ENCODE peak calls at places on chromosome 21, in nine cellular contexts. X is hepatocyte; N is NT2/D1; Z is KG1; A is HT-29; Q is breast epithelium; C is heart left ventricle; S is activated CD8-positive, alpha-beta memory T cell treated with anti-CD3 and anti-CD28 coated beads, Interleukin-2, amount 50 U/mL, for 48 hours; B is RWPE1. V is an unnamed sample.

GRCh38 chr21:21111309-21111920 is 113.2 kb downstream of the NCAM2 start:
- DNase-seq in Q (no peak), B (no peak), S (no peak), N (no peak), X (no peak), C (no peak), A (no peak), Z (no peak), V (no peak)

GRCh38 chr21:16580661-16581060 is 850.9 kb downstream of the USP25 start:
- DNase-seq in A (no peak), S (no peak), Z (no peak), Q (no peak), X (no peak), B (no peak), C (no peak), N (no peak), V (no peak)

GRCh38 chr21:42747267-42747701 is 93.9 kb downstream of the PDE9A start:
- DNase-seq in A (no peak), N (peak; percentile 22), C (no peak), Z (no peak), B (no peak), S (no peak), Q (no peak), X (no peak), V (no peak)

GRCh38 chr21:23534833-23535232 is 2072.4 kb downstream of the MRPL39 start:
- DNase-seq in Z (no peak), B (no peak), X (no peak), S (no peak), Q (no peak), A (no peak), N (no peak), C (no peak), V (no peak)

GRCh38 chr21:26449161-26449560 is 123.9 kb downstream of the CYYR1 start:
- DNase-seq in S (no peak), C (no peak), Z (no peak), N (no peak), A (no peak), Q (no peak), B (peak; percentile 56), X (peak; percentile 11), V (no peak)

GRCh38 chr21:42080788-42081083 is 9.6 kb downstream of the UMODL1 start:
- DNase-seq in N (no peak), S (no peak), C (no peak), Q (no peak), B (peak; percentile 22), Z (no peak), X (peak; percentile 56), A (no peak), V (no peak)

GRCh38 chr21:45602106-45602505 is 41.4 kb upstream of the PCBP3 start:
- DNase-seq in Q (no peak), X (no peak), Z (no peak), C (no peak), B (no peak), N (no peak), S (no peak), A (no peak), V (no peak)

GRCh38 chr21:33063907-33064622 is 5.9 kb upstream of the OLIG1 start:
- DNase-seq in N (no peak), Q (no peak), S (no peak), B (no peak), X (no peak), C (no peak), A (no peak), Z (no peak), V (peak; percentile 69)

GRCh38 chr21:27704567-27705166 is 737.8 kb upstream of the ADAMTS5 start:
- DNase-seq in C (no peak), S (no peak), A (no peak), Q (no peak), X (no peak), Z (no peak), B (no peak), N (no peak), V (no peak)

GRCh38 chr21:44836666-44837471 is 19.0 kb upstream of the SUMO3 start:
- DNase-seq in B (no peak), A (peak; percentile 45), C (no peak), Q (no peak), Z (no peak), S (no peak), X (peak; percentile 77), N (no peak), V (no peak)

V was measured in GM23338.